ENCODE peak calls at places on chromosomes 5 and 9, in eight cellular contexts. One of them, this sample, is unnamed. For H3K9me3, the result is how much of the 10 kb centered on the place peaks cover.

GRCh38 chr9:33136721-33137120 is 30.4 kb downstream of the B4GALT1 start:
- DNase-seq in neural progenitor cell: no peak
- DNase-seq in fibroblast of lung: no peak
- DNase-seq in endothelial cell of umbilical vein: no peak
- DNase-seq in mammary epithelial cell: peak
- DNase-seq in H9: no peak
- DNase-seq in SK-N-SH: no peak
- DNase-seq in neuronal stem cell: no peak
- DNase-seq in this sample: no peak

GRCh38 chr5:79143684-79144379 is 32.2 kb downstream of the BHMT start:
- DNase-seq in neural progenitor cell: no peak
- DNase-seq in fibroblast of lung: peak
- DNase-seq in endothelial cell of umbilical vein: no peak
- DNase-seq in mammary epithelial cell: peak
- DNase-seq in H9: no peak
- DNase-seq in SK-N-SH: no peak
- DNase-seq in neuronal stem cell: no peak
- DNase-seq in this sample: peak

GRCh38 chr5:157312492-157312891 is 46.6 kb downstream of the CYFIP2 start:
- DNase-seq in neural progenitor cell: peak
- DNase-seq in fibroblast of lung: peak
- DNase-seq in endothelial cell of umbilical vein: peak
- DNase-seq in mammary epithelial cell: peak
- DNase-seq in H9: peak
- DNase-seq in SK-N-SH: peak
- DNase-seq in neuronal stem cell: peak
- DNase-seq in this sample: peak

GRCh38 chr5:34923694-34924461 is 5.5 kb upstream of the DNAJC21 start:
- DNase-seq in neural progenitor cell: no peak
- DNase-seq in fibroblast of lung: peak
- DNase-seq in endothelial cell of umbilical vein: peak
- DNase-seq in mammary epithelial cell: peak
- DNase-seq in H9: no peak
- DNase-seq in SK-N-SH: no peak
- DNase-seq in neuronal stem cell: no peak
- DNase-seq in this sample: peak

GRCh38 chr9:135002336-135002735 is 84.6 kb upstream of the FCN1 start:
- DNase-seq in neural progenitor cell: no peak
- DNase-seq in fibroblast of lung: no peak
- DNase-seq in endothelial cell of umbilical vein: no peak
- DNase-seq in mammary epithelial cell: no peak
- DNase-seq in H9: no peak
- DNase-seq in SK-N-SH: no peak
- DNase-seq in neuronal stem cell: no peak
- DNase-seq in this sample: no peak

GRCh38 chr5:98170994-98171393 is 602.5 kb upstream of the RGMB start:
- DNase-seq in neural progenitor cell: no peak
- DNase-seq in fibroblast of lung: no peak
- DNase-seq in endothelial cell of umbilical vein: no peak
- DNase-seq in mammary epithelial cell: no peak
- DNase-seq in H9: no peak
- DNase-seq in SK-N-SH: no peak
- DNase-seq in neuronal stem cell: no peak
- DNase-seq in this sample: no peak

GRCh38 chr5:107580902-107581823 is 89.6 kb downstream of the EFNA5 start:
- DNase-seq in neural progenitor cell: no peak
- DNase-seq in fibroblast of lung: peak
- DNase-seq in endothelial cell of umbilical vein: no peak
- DNase-seq in mammary epithelial cell: peak
- DNase-seq in H9: no peak
- DNase-seq in SK-N-SH: no peak
- DNase-seq in neuronal stem cell: no peak
- DNase-seq in this sample: peak

GRCh38 chr5:90878549-90879196 is 320.1 kb downstream of the ADGRV1 start:
- DNase-seq in neural progenitor cell: no peak
- DNase-seq in fibroblast of lung: peak
- DNase-seq in endothelial cell of umbilical vein: peak
- DNase-seq in mammary epithelial cell: peak
- DNase-seq in H9: no peak
- DNase-seq in SK-N-SH: no peak
- DNase-seq in neuronal stem cell: no peak
- DNase-seq in this sample: peak

GRCh38 chr5:67047180-67047579 is 149.4 kb downstream of the CD180 start:
- DNase-seq in neural progenitor cell: peak
- DNase-seq in fibroblast of lung: no peak
- DNase-seq in endothelial cell of umbilical vein: no peak
- DNase-seq in mammary epithelial cell: no peak
- DNase-seq in H9: no peak
- DNase-seq in SK-N-SH: peak
- DNase-seq in neuronal stem cell: no peak
- DNase-seq in this sample: no peak

GRCh38 chr5:78361226-78361993 is 993 bp downstream of the SCAMP1 start:
- DNase-seq in neural progenitor cell: peak
- DNase-seq in fibroblast of lung: peak
- DNase-seq in endothelial cell of umbilical vein: peak
- DNase-seq in mammary epithelial cell: peak
- DNase-seq in H9: no peak
- DNase-seq in SK-N-SH: peak
- DNase-seq in neuronal stem cell: no peak
- DNase-seq in this sample: peak

GRCh38 chr9:72442212-72442607 is 77.2 kb upstream of the ZFAND5 start:
- DNase-seq in neural progenitor cell: no peak
- DNase-seq in fibroblast of lung: peak
- DNase-seq in endothelial cell of umbilical vein: peak
- DNase-seq in mammary epithelial cell: peak
- DNase-seq in H9: no peak
- DNase-seq in SK-N-SH: no peak
- DNase-seq in neuronal stem cell: no peak
- DNase-seq in this sample: peak

GRCh38 chr9:109799792-109800191 is 19.8 kb downstream of the PALM2AKAP2 start:
- DNase-seq in neural progenitor cell: no peak
- DNase-seq in fibroblast of lung: peak
- DNase-seq in endothelial cell of umbilical vein: no peak
- DNase-seq in mammary epithelial cell: peak
- DNase-seq in H9: no peak
- DNase-seq in SK-N-SH: no peak
- DNase-seq in neuronal stem cell: no peak
- DNase-seq in this sample: peak

GRCh38 chr9:131402738-131403492 is 9.0 kb downstream of the PRRC2B start:
- DNase-seq in neural progenitor cell: peak
- DNase-seq in fibroblast of lung: peak
- DNase-seq in endothelial cell of umbilical vein: peak
- DNase-seq in mammary epithelial cell: peak
- DNase-seq in H9: no peak
- DNase-seq in SK-N-SH: no peak
- DNase-seq in neuronal stem cell: no peak
- DNase-seq in this sample: peak

GRCh38 chr5:129906177-129906887 is 2.1 kb downstream of the CHSY3 start:
- DNase-seq in neural progenitor cell: peak
- DNase-seq in fibroblast of lung: peak
- DNase-seq in endothelial cell of umbilical vein: peak
- DNase-seq in mammary epithelial cell: peak
- DNase-seq in H9: peak
- DNase-seq in SK-N-SH: peak
- DNase-seq in neuronal stem cell: peak
- DNase-seq in this sample: peak

GRCh38 chr5:57082441-57083067 is 91.3 kb upstream of the GPBP1 start:
- DNase-seq in neural progenitor cell: no peak
- DNase-seq in fibroblast of lung: peak
- DNase-seq in endothelial cell of umbilical vein: peak
- DNase-seq in mammary epithelial cell: peak
- DNase-seq in H9: no peak
- DNase-seq in SK-N-SH: peak
- DNase-seq in neuronal stem cell: no peak
- DNase-seq in this sample: peak

GRCh38 chr9:73093740-73094379 is 57.8 kb upstream of the ANXA1 start:
- DNase-seq in neural progenitor cell: no peak
- DNase-seq in fibroblast of lung: peak
- DNase-seq in endothelial cell of umbilical vein: peak
- DNase-seq in mammary epithelial cell: no peak
- DNase-seq in H9: no peak
- DNase-seq in SK-N-SH: no peak
- DNase-seq in neuronal stem cell: no peak
- DNase-seq in this sample: peak

GRCh38 chr9:98962861-98963260 is 19.2 kb downstream of the COL15A1 start:
- DNase-seq in neural progenitor cell: no peak
- DNase-seq in fibroblast of lung: no peak
- DNase-seq in endothelial cell of umbilical vein: no peak
- DNase-seq in mammary epithelial cell: no peak
- DNase-seq in H9: no peak
- DNase-seq in SK-N-SH: no peak
- DNase-seq in neuronal stem cell: no peak
- DNase-seq in this sample: no peak

GRCh38 chr9:133114886-133115603 is 6.0 kb downstream of the RALGDS start:
- DNase-seq in neural progenitor cell: no peak
- DNase-seq in fibroblast of lung: no peak
- DNase-seq in endothelial cell of umbilical vein: no peak
- DNase-seq in mammary epithelial cell: no peak
- DNase-seq in H9: no peak
- DNase-seq in SK-N-SH: no peak
- DNase-seq in neuronal stem cell: no peak
- DNase-seq in this sample: no peak

GRCh38 chr5:36870399-36871040 is 6.0 kb upstream of the NIPBL start:
- DNase-seq in neural progenitor cell: peak
- DNase-seq in fibroblast of lung: peak
- DNase-seq in endothelial cell of umbilical vein: peak
- DNase-seq in mammary epithelial cell: peak
- DNase-seq in H9: no peak
- DNase-seq in SK-N-SH: peak
- DNase-seq in neuronal stem cell: no peak
- DNase-seq in this sample: peak

DNA sequence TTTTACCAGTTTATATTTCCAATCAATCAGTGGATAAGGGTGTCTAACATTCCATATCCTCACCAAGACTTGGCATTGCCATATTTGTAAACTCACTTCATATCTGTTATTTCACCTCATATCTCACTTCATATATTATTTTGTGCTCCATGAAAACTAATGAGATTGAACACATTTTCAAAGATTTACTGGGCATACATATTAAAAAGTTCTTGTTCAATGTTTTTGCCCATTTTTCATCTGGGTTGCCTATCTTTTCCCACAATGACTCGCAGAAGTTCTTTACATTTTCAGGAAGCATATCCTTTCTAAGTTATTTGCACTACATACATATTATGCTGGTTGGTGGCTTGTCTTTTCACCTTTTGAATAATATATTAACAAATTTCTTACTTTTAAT is 15.3 kb downstream of the ZNF510 start:
- DNase-seq in neural progenitor cell: no peak
- DNase-seq in fibroblast of lung: no peak
- DNase-seq in endothelial cell of umbilical vein: no peak
- DNase-seq in mammary epithelial cell: no peak
- DNase-seq in H9: no peak
- DNase-seq in SK-N-SH: no peak
- DNase-seq in neuronal stem cell: no peak
- DNase-seq in this sample: no peak
- H3K9me3 ChIP-seq in neural progenitor cell: half or more
- H3K9me3 ChIP-seq in fibroblast of lung: under half
- H3K9me3 ChIP-seq in endothelial cell of umbilical vein: under half
- H3K9me3 ChIP-seq in mammary epithelial cell: half or more
- H3K9me3 ChIP-seq in H9: half or more
- H3K9me3 ChIP-seq in SK-N-SH: half or more
- H3K9me3 ChIP-seq in neuronal stem cell: half or more
- H3K9me3 ChIP-seq in this sample: under half

GRCh38 chr9:136482793-136483588 is at the start of gene SEC16A:
- DNase-seq in neural progenitor cell: peak
- DNase-seq in fibroblast of lung: peak
- DNase-seq in endothelial cell of umbilical vein: peak
- DNase-seq in mammary epithelial cell: peak
- DNase-seq in H9: peak
- DNase-seq in SK-N-SH: peak
- DNase-seq in neuronal stem cell: peak
- DNase-seq in this sample: peak

GRCh38 chr9:136483589-136484152 is 831 bp upstream of the SEC16A start:
- DNase-seq in neural progenitor cell: peak
- DNase-seq in fibroblast of lung: peak
- DNase-seq in endothelial cell of umbilical vein: peak
- DNase-seq in mammary epithelial cell: peak
- DNase-seq in H9: peak
- DNase-seq in SK-N-SH: peak
- DNase-seq in neuronal stem cell: peak
- DNase-seq in this sample: peak

GRCh38 chr9:136482046-136482792 is 621 bp downstream of the SEC16A start:
- DNase-seq in neural progenitor cell: peak
- DNase-seq in fibroblast of lung: peak
- DNase-seq in endothelial cell of umbilical vein: peak
- DNase-seq in mammary epithelial cell: peak
- DNase-seq in H9: no peak
- DNase-seq in SK-N-SH: peak
- DNase-seq in neuronal stem cell: peak
- DNase-seq in this sample: peak

GRCh38 chr9:136484153-136485048 is 1.6 kb upstream of the SEC16A start:
- DNase-seq in neural progenitor cell: peak
- DNase-seq in fibroblast of lung: no peak
- DNase-seq in endothelial cell of umbilical vein: no peak
- DNase-seq in mammary epithelial cell: peak
- DNase-seq in H9: no peak
- DNase-seq in SK-N-SH: no peak
- DNase-seq in neuronal stem cell: no peak
- DNase-seq in this sample: peak

GRCh38 chr9:136481558-136481957 is 1.3 kb downstream of the SEC16A start:
- DNase-seq in neural progenitor cell: no peak
- DNase-seq in fibroblast of lung: no peak
- DNase-seq in endothelial cell of umbilical vein: no peak
- DNase-seq in mammary epithelial cell: no peak
- DNase-seq in H9: no peak
- DNase-seq in SK-N-SH: no peak
- DNase-seq in neuronal stem cell: no peak
- DNase-seq in this sample: peak
- H3K9ac ChIP-seq in neural progenitor cell: peak
- H3K9ac ChIP-seq in fibroblast of lung: peak
- H3K9ac ChIP-seq in endothelial cell of umbilical vein: peak
- H3K9ac ChIP-seq in mammary epithelial cell: peak
- H3K9ac ChIP-seq in H9: peak
- H3K9ac ChIP-seq in SK-N-SH: peak
- H3K9ac ChIP-seq in neuronal stem cell: no peak
- H3K9ac ChIP-seq in this sample: peak

GRCh38 chr9:2313512-2313911 is 298.4 kb downstream of the SMARCA2 start:
- DNase-seq in neural progenitor cell: no peak
- DNase-seq in fibroblast of lung: no peak
- DNase-seq in endothelial cell of umbilical vein: no peak
- DNase-seq in mammary epithelial cell: no peak
- DNase-seq in H9: no peak
- DNase-seq in SK-N-SH: no peak
- DNase-seq in neuronal stem cell: no peak
- DNase-seq in this sample: no peak
- H3K9me3 ChIP-seq in neural progenitor cell: under half
- H3K9me3 ChIP-seq in fibroblast of lung: under half
- H3K9me3 ChIP-seq in endothelial cell of umbilical vein: under half
- H3K9me3 ChIP-seq in mammary epithelial cell: under half
- H3K9me3 ChIP-seq in H9: under half
- H3K9me3 ChIP-seq in SK-N-SH: under half
- H3K9me3 ChIP-seq in neuronal stem cell: under half
- H3K9me3 ChIP-seq in this sample: under half

DNA sequence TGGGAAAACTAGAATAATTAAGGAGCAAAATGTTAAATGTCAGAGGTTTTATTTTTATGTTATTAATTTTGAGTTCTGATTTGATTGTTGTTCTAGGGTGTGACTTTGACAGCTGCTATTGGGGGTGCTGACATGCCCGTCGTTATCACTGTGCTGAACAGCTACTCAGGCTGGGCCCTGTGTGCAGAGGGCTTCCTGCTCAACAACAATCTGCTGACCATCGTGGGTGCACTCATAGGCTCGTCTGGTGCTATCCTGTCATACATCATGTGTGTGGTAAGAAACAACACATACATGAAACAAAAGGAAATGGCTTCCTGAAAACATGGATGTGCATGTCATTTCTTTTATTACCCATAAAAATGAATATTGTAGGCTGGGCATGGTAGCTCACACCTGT is 56.1 kb downstream of the NNT start:
- DNase-seq in neural progenitor cell: no peak
- DNase-seq in fibroblast of lung: no peak
- DNase-seq in endothelial cell of umbilical vein: no peak
- DNase-seq in mammary epithelial cell: no peak
- DNase-seq in H9: no peak
- DNase-seq in SK-N-SH: no peak
- DNase-seq in neuronal stem cell: no peak
- DNase-seq in this sample: no peak
- H3K9ac ChIP-seq in neural progenitor cell: no peak
- H3K9ac ChIP-seq in fibroblast of lung: no peak
- H3K9ac ChIP-seq in endothelial cell of umbilical vein: no peak
- H3K9ac ChIP-seq in mammary epithelial cell: no peak
- H3K9ac ChIP-seq in H9: no peak
- H3K9ac ChIP-seq in SK-N-SH: no peak
- H3K9ac ChIP-seq in neuronal stem cell: no peak
- H3K9ac ChIP-seq in this sample: peak